ENCODE peak calls at places on chromosomes 11 and 22, in ten cellular contexts. One of them, this sample, is unnamed.

GRCh38 chr22:31901388-31902137 is 42.8 kb upstream of the YWHAH start:
- DNase-seq in suprapubic skin: no peak
- DNase-seq in NCI-H69: no peak
- DNase-seq in AG08395: no peak
- DNase-seq in Caco-2: no peak
- DNase-seq in HCT116: no peak
- DNase-seq in spleen: no peak
- DNase-seq in iPS-NIHi11: no peak
- DNase-seq in CD4-positive, alpha-beta T cell: no peak
- DNase-seq in choroid plexus epithelial cell: peak
- DNase-seq in this sample: no peak

GRCh38 chr22:48423481-48423901 is 1404.2 kb downstream of the BRD1 start:
- DNase-seq in suprapubic skin: no peak
- DNase-seq in NCI-H69: peak
- DNase-seq in AG08395: peak
- DNase-seq in Caco-2: no peak
- DNase-seq in HCT116: no peak
- DNase-seq in spleen: no peak
- DNase-seq in iPS-NIHi11: no peak
- DNase-seq in CD4-positive, alpha-beta T cell: no peak
- DNase-seq in choroid plexus epithelial cell: no peak
- DNase-seq in this sample: no peak

GRCh38 chr11:119592642-119593041 is 136.4 kb downstream of the NECTIN1 start:
- DNase-seq in suprapubic skin: no peak
- DNase-seq in NCI-H69: no peak
- DNase-seq in AG08395: no peak
- DNase-seq in Caco-2: no peak
- DNase-seq in HCT116: no peak
- DNase-seq in spleen: no peak
- DNase-seq in iPS-NIHi11: no peak
- DNase-seq in CD4-positive, alpha-beta T cell: no peak
- DNase-seq in choroid plexus epithelial cell: no peak
- DNase-seq in this sample: no peak

GRCh38 chr11:122478986-122479385 is 176.5 kb upstream of the UBASH3B start:
- DNase-seq in suprapubic skin: no peak
- DNase-seq in NCI-H69: no peak
- DNase-seq in AG08395: no peak
- DNase-seq in Caco-2: no peak
- DNase-seq in HCT116: no peak
- DNase-seq in spleen: no peak
- DNase-seq in iPS-NIHi11: no peak
- DNase-seq in CD4-positive, alpha-beta T cell: no peak
- DNase-seq in choroid plexus epithelial cell: no peak
- DNase-seq in this sample: no peak

GRCh38 chr11:69367211-69367964 is 73.4 kb downstream of the MYEOV start:
- DNase-seq in suprapubic skin: peak
- DNase-seq in NCI-H69: no peak
- DNase-seq in AG08395: no peak
- DNase-seq in Caco-2: no peak
- DNase-seq in HCT116: no peak
- DNase-seq in spleen: no peak
- DNase-seq in iPS-NIHi11: no peak
- DNase-seq in CD4-positive, alpha-beta T cell: no peak
- DNase-seq in choroid plexus epithelial cell: no peak
- DNase-seq in this sample: no peak

GRCh38 chr22:27372969-27373670 is 428.4 kb downstream of the MN1 start:
- DNase-seq in suprapubic skin: no peak
- DNase-seq in NCI-H69: peak
- DNase-seq in AG08395: no peak
- DNase-seq in Caco-2: peak
- DNase-seq in HCT116: no peak
- DNase-seq in spleen: no peak
- DNase-seq in iPS-NIHi11: peak
- DNase-seq in CD4-positive, alpha-beta T cell: no peak
- DNase-seq in choroid plexus epithelial cell: peak
- DNase-seq in this sample: peak

GRCh38 chr11:66371627-66372415 is at the start of gene SLC29A2:
- DNase-seq in suprapubic skin: no peak
- DNase-seq in NCI-H69: peak
- DNase-seq in AG08395: peak
- DNase-seq in Caco-2: peak
- DNase-seq in HCT116: peak
- DNase-seq in spleen: peak
- DNase-seq in iPS-NIHi11: peak
- DNase-seq in CD4-positive, alpha-beta T cell: peak
- DNase-seq in choroid plexus epithelial cell: no peak
- DNase-seq in this sample: peak

GRCh38 chr22:37544955-37545702 is 15.2 kb upstream of the CDC42EP1 start:
- DNase-seq in suprapubic skin: no peak
- DNase-seq in NCI-H69: peak
- DNase-seq in AG08395: peak
- DNase-seq in Caco-2: peak
- DNase-seq in HCT116: no peak
- DNase-seq in spleen: no peak
- DNase-seq in iPS-NIHi11: peak
- DNase-seq in CD4-positive, alpha-beta T cell: peak
- DNase-seq in choroid plexus epithelial cell: peak
- DNase-seq in this sample: peak

GRCh38 chr11:46526489-46527215 is 67.2 kb downstream of the AMBRA1 start:
- DNase-seq in suprapubic skin: no peak
- DNase-seq in NCI-H69: no peak
- DNase-seq in AG08395: no peak
- DNase-seq in Caco-2: no peak
- DNase-seq in HCT116: no peak
- DNase-seq in spleen: no peak
- DNase-seq in iPS-NIHi11: no peak
- DNase-seq in CD4-positive, alpha-beta T cell: no peak
- DNase-seq in choroid plexus epithelial cell: no peak
- DNase-seq in this sample: no peak

GRCh38 chr22:19176732-19177131 is 1.8 kb downstream of the SLC25A1 start:
- DNase-seq in suprapubic skin: no peak
- DNase-seq in NCI-H69: no peak
- DNase-seq in AG08395: no peak
- DNase-seq in Caco-2: no peak
- DNase-seq in HCT116: no peak
- DNase-seq in spleen: no peak
- DNase-seq in iPS-NIHi11: no peak
- DNase-seq in CD4-positive, alpha-beta T cell: no peak
- DNase-seq in choroid plexus epithelial cell: no peak
- DNase-seq in this sample: no peak

GRCh38 chr22:23849009-23850006 is 8.4 kb upstream of the SLC2A11 start:
- DNase-seq in suprapubic skin: peak
- DNase-seq in NCI-H69: peak
- DNase-seq in AG08395: peak
- DNase-seq in Caco-2: peak
- DNase-seq in HCT116: peak
- DNase-seq in spleen: peak
- DNase-seq in iPS-NIHi11: peak
- DNase-seq in CD4-positive, alpha-beta T cell: peak
- DNase-seq in choroid plexus epithelial cell: peak
- DNase-seq in this sample: peak